ENCODE peak calls at places on chromosome 13, in six cellular contexts. One of them, this sample, is unnamed.

GRCh38 chr13:40878321-40878720 is 88.9 kb downstream of the SLC25A15 start:
- DNase-seq in thoracic aorta: no peak
- DNase-seq in HCT116: no peak
- DNase-seq in CD4-positive, alpha-beta memory T cell: no peak
- DNase-seq in right cardiac atrium: no peak
- DNase-seq in vagina: no peak
- DNase-seq in this sample: peak

GRCh38 chr13:48730971-48731658 is 77.4 kb downstream of the CYSLTR2 start:
- DNase-seq in thoracic aorta: no peak
- DNase-seq in HCT116: peak
- DNase-seq in CD4-positive, alpha-beta memory T cell: no peak
- DNase-seq in right cardiac atrium: no peak
- DNase-seq in vagina: no peak
- DNase-seq in this sample: peak

GRCh38 chr13:28716511-28716910 is 2.3 kb downstream of the SLC46A3 start:
- DNase-seq in thoracic aorta: no peak
- DNase-seq in HCT116: peak
- DNase-seq in CD4-positive, alpha-beta memory T cell: no peak
- DNase-seq in right cardiac atrium: peak
- DNase-seq in vagina: no peak
- DNase-seq in this sample: peak

GRCh38 chr13:80599765-80600164 is 258.8 kb upstream of the SPRY2 start:
- DNase-seq in thoracic aorta: no peak
- DNase-seq in HCT116: no peak
- DNase-seq in CD4-positive, alpha-beta memory T cell: no peak
- DNase-seq in right cardiac atrium: no peak
- DNase-seq in vagina: no peak
- DNase-seq in this sample: no peak

GRCh38 chr13:105428816-105429215 is 1106.6 kb downstream of the EFNB2 start:
- DNase-seq in thoracic aorta: no peak
- DNase-seq in HCT116: no peak
- DNase-seq in CD4-positive, alpha-beta memory T cell: no peak
- DNase-seq in right cardiac atrium: no peak
- DNase-seq in vagina: no peak
- DNase-seq in this sample: no peak

GRCh38 chr13:43495732-43496131 is 291.0 kb downstream of the ENOX1 start:
- DNase-seq in thoracic aorta: no peak
- DNase-seq in HCT116: no peak
- DNase-seq in CD4-positive, alpha-beta memory T cell: no peak
- DNase-seq in right cardiac atrium: no peak
- DNase-seq in vagina: no peak
- DNase-seq in this sample: no peak

GRCh38 chr13:42574435-42575311 is 721 bp downstream of the TNFSF11 start:
- DNase-seq in thoracic aorta: no peak
- DNase-seq in HCT116: no peak
- DNase-seq in CD4-positive, alpha-beta memory T cell: peak
- DNase-seq in right cardiac atrium: no peak
- DNase-seq in vagina: no peak
- DNase-seq in this sample: no peak

GRCh38 chr13:111383591-111384440 is 63.4 kb downstream of the TEX29 start:
- DNase-seq in thoracic aorta: no peak
- DNase-seq in HCT116: no peak
- DNase-seq in CD4-positive, alpha-beta memory T cell: no peak
- DNase-seq in right cardiac atrium: no peak
- DNase-seq in vagina: peak
- DNase-seq in this sample: no peak

GRCh38 chr13:81171065-81171647 is 830.2 kb upstream of the SPRY2 start:
- DNase-seq in thoracic aorta: no peak
- DNase-seq in HCT116: peak
- DNase-seq in CD4-positive, alpha-beta memory T cell: no peak
- DNase-seq in right cardiac atrium: no peak
- DNase-seq in vagina: no peak
- DNase-seq in this sample: no peak

GRCh38 chr13:99305180-99305965 is 1.8 kb downstream of the GPR183 start:
- DNase-seq in thoracic aorta: no peak
- DNase-seq in HCT116: no peak
- DNase-seq in CD4-positive, alpha-beta memory T cell: no peak
- DNase-seq in right cardiac atrium: no peak
- DNase-seq in vagina: no peak
- DNase-seq in this sample: no peak
- H3K4me3 ChIP-seq in thoracic aorta: peak
- H3K4me3 ChIP-seq in HCT116: no peak
- H3K4me3 ChIP-seq in CD4-positive, alpha-beta memory T cell: peak
- H3K4me3 ChIP-seq in right cardiac atrium: no peak
- H3K4me3 ChIP-seq in vagina: peak
- H3K4me3 ChIP-seq in this sample: no peak

GRCh38 chr13:53854321-53854720 is 825.7 kb downstream of the OLFM4 start:
- DNase-seq in thoracic aorta: no peak
- DNase-seq in HCT116: no peak
- DNase-seq in CD4-positive, alpha-beta memory T cell: no peak
- DNase-seq in right cardiac atrium: no peak
- DNase-seq in vagina: no peak
- DNase-seq in this sample: no peak
- H3K4me3 ChIP-seq in thoracic aorta: no peak
- H3K4me3 ChIP-seq in HCT116: no peak
- H3K4me3 ChIP-seq in CD4-positive, alpha-beta memory T cell: no peak
- H3K4me3 ChIP-seq in right cardiac atrium: no peak
- H3K4me3 ChIP-seq in vagina: no peak
- H3K4me3 ChIP-seq in this sample: no peak

GRCh38 chr13:97848886-97849285 is 104.6 kb upstream of the IPO5 start:
- DNase-seq in thoracic aorta: no peak
- DNase-seq in HCT116: no peak
- DNase-seq in CD4-positive, alpha-beta memory T cell: no peak
- DNase-seq in right cardiac atrium: no peak
- DNase-seq in vagina: no peak
- DNase-seq in this sample: no peak
- H3K4me3 ChIP-seq in thoracic aorta: no peak
- H3K4me3 ChIP-seq in HCT116: no peak
- H3K4me3 ChIP-seq in CD4-positive, alpha-beta memory T cell: no peak
- H3K4me3 ChIP-seq in right cardiac atrium: no peak
- H3K4me3 ChIP-seq in vagina: no peak
- H3K4me3 ChIP-seq in this sample: no peak

DNA sequence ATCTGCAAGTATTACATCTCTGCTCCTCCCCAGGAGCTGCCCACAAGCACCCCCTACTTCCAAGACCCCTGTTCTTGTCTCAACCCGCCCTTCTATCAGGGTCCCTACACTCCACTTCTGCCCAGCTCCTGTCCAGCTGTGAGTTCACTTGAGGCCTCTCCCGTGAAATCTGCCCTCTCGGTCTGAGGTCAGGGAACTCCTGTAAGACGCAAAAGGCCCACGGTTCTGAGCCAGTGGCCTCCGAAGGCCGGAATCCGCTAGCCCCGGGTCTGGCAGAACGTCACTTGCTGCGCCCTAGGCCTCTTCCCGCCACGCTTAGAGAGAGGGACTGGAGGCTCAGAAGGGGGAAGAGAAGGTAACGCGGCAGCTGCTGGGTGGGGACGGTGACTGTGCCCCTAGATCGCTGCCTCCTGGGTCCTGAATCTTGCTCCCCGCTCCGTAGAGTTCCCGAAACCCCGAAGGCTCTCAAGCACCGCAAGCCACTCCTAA is 912 bp upstream of the FARP1 start:
- DNase-seq in thoracic aorta: no peak
- DNase-seq in HCT116: no peak
- DNase-seq in CD4-positive, alpha-beta memory T cell: no peak
- DNase-seq in right cardiac atrium: no peak
- DNase-seq in vagina: no peak
- DNase-seq in this sample: no peak
- H3K4me3 ChIP-seq in thoracic aorta: peak
- H3K4me3 ChIP-seq in HCT116: peak
- H3K4me3 ChIP-seq in CD4-positive, alpha-beta memory T cell: no peak
- H3K4me3 ChIP-seq in right cardiac atrium: peak
- H3K4me3 ChIP-seq in vagina: peak
- H3K4me3 ChIP-seq in this sample: peak

GRCh38 chr13:113421673-113422270 is 31.5 kb downstream of the ADPRHL1 start:
- DNase-seq in thoracic aorta: no peak
- DNase-seq in HCT116: no peak
- DNase-seq in CD4-positive, alpha-beta memory T cell: no peak
- DNase-seq in right cardiac atrium: peak
- DNase-seq in vagina: no peak
- DNase-seq in this sample: no peak
- H3K4me3 ChIP-seq in thoracic aorta: peak
- H3K4me3 ChIP-seq in HCT116: no peak
- H3K4me3 ChIP-seq in CD4-positive, alpha-beta memory T cell: no peak
- H3K4me3 ChIP-seq in right cardiac atrium: no peak
- H3K4me3 ChIP-seq in vagina: no peak
- H3K4me3 ChIP-seq in this sample: no peak

DNA sequence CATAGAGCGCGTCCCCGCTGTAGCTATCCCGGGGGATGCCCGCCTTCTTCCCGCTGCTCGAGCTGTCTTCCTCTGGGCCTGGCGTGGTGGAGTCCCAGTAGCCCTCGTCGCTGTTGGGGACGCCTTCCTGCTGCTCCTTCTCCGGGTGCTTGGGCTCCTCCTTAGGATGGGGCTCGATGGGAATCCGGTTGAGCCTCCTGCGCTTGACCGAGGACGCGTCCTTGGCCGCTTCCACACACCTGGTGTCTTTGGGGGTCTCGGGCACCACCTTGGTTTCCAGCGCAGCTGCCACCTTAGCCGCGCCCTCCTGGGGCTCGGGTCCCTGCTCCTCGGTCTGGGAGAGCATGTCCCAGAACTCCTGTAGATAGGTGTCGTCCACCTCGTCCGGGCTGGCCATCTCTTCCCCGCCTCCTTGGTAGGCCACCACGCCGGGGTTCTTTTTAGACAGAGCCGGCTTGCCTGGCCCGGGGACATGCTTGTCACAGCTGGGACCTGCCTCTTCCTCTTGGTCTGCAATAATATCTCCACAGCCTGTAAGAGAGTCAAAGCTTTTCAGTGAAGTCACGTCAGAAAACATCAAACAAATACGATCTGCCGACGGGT is 2.0 kb downstream of the AMER2 start:
- DNase-seq in thoracic aorta: no peak
- DNase-seq in HCT116: no peak
- DNase-seq in CD4-positive, alpha-beta memory T cell: no peak
- DNase-seq in right cardiac atrium: peak
- DNase-seq in vagina: no peak
- DNase-seq in this sample: no peak
- H3K4me3 ChIP-seq in thoracic aorta: no peak
- H3K4me3 ChIP-seq in HCT116: no peak
- H3K4me3 ChIP-seq in CD4-positive, alpha-beta memory T cell: no peak
- H3K4me3 ChIP-seq in right cardiac atrium: no peak
- H3K4me3 ChIP-seq in vagina: no peak
- H3K4me3 ChIP-seq in this sample: no peak